ENCODE peak calls at places on chromosome 6, in five cellular contexts. S is mammary epithelial cell, Y is psoas muscle, J is thoracic aorta, F is ovary. C is an unnamed sample.

GRCh38 chr6:21413428-21413827 is 180.1 kb upstream of the SOX4 start:
- DNase-seq in F (no peak), Y (no peak), S (no peak), J (no peak), C (no peak)

GRCh38 chr6:132907915-132908314 is 93.5 kb downstream of the RPS12 start:
- DNase-seq in F (no peak), J (no peak), S (peak), Y (no peak), C (no peak)

GRCh38 chr6:83226517-83226916 is 33.4 kb downstream of the RWDD2A start:
- DNase-seq in J (no peak), F (no peak), S (no peak), Y (no peak), C (no peak)

GRCh38 chr6:139846538-139847321 is 472.3 kb upstream of the CITED2 start:
- DNase-seq in J (no peak), Y (no peak), S (no peak), F (no peak), C (no peak)

GRCh38 chr6:33112148-33112547 is 36.4 kb downstream of the HLA-DPB1 start:
- DNase-seq in J (no peak), F (no peak), S (peak), Y (no peak), C (no peak)

GRCh38 chr6:44253307-44254101 is 3.8 kb downstream of the SLC35B2 start:
- DNase-seq in J (no peak), F (no peak), Y (peak), S (peak), C (no peak)

GRCh38 chr6:1580109-1580508 is 29.6 kb upstream of the FOXC1 start:
- DNase-seq in F (no peak), S (peak), J (no peak), Y (no peak), C (no peak)

GRCh38 chr6:147936703-147937102 is 405.9 kb upstream of the SASH1 start:
- DNase-seq in J (no peak), S (peak), Y (no peak), F (no peak), C (no peak)

GRCh38 chr6:99836471-99836870 is 157.6 kb downstream of the MCHR2 start:
- DNase-seq in F (no peak), J (no peak), Y (no peak), S (peak), C (no peak)

GRCh38 chr6:1027109-1027794 is 284.6 kb upstream of the FOXQ1 start:
- DNase-seq in S (peak), J (no peak), Y (no peak), F (no peak), C (peak)

GRCh38 chr6:99819853-99820252 is 174.2 kb downstream of the MCHR2 start:
- DNase-seq in Y (no peak), S (no peak), J (no peak), F (no peak), C (no peak)

GRCh38 chr6:76817429-76817828 is 645.9 kb downstream of the HTR1B start:
- DNase-seq in J (no peak), F (peak), Y (no peak), S (no peak), C (no peak)

GRCh38 chr6:80316655-80317332 is 210.3 kb downstream of the BCKDHB start:
- DNase-seq in S (no peak), Y (no peak), F (no peak), J (no peak), C (no peak)

GRCh38 chr6:119720160-119720559 is 370.6 kb upstream of the MAN1A1 start:
- DNase-seq in F (no peak), Y (no peak), S (no peak), J (no peak), C (no peak)
- TF ChIP-seq CTCF in F (no peak), Y (no peak), S (peak), J (no peak), C (peak)

DNA sequence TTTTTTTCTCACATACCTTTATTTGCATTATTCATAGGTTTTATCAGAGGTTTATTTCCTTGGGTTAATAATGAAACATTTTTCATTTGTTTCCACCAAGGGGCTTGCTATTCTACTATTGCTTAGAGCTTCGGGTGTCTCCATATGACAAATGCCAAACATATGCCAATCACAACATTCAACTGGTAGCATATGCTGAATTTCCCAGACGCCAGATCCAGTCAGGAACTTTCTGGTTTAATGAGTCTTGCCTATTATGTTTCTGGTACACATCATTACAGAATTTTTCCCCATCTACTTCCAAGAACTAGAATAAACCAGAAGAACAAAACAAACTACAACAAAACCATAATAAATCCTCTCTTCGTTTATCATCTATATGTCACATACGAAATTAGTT is 180.7 kb downstream of the PRKN start:
- DNase-seq in J (no peak), Y (no peak), F (no peak), S (no peak), C (no peak)
- H3K4me3 ChIP-seq in J (no peak), Y (no peak), F (no peak), S (no peak), C (no peak)

GRCh38 chr6:12147557-12148316 is 135.6 kb downstream of the HIVEP1 start:
- DNase-seq in S (no peak), Y (no peak), F (no peak), J (no peak), C (no peak)
- TF ChIP-seq CTCF in S (no peak), Y (no peak), F (no peak), J (peak), C (peak)

GRCh38 chr6:155291291-155291690 is 23.0 kb downstream of the TFB1M start:
- DNase-seq in S (no peak), J (no peak), Y (no peak), F (no peak), C (no peak)
- H3K4me3 ChIP-seq in S (no peak), J (no peak), Y (no peak), F (no peak), C (no peak)

GRCh38 chr6:159168536-159169192 is 536 bp upstream of the FNDC1 start:
- DNase-seq in J (no peak), Y (peak), S (no peak), F (peak), C (no peak)
- TF ChIP-seq CTCF in J (peak), Y (peak), S (no peak), F (peak), C (peak)

GRCh38 chr6:67467341-67467740 is 1167.7 kb upstream of the ADGRB3 start:
- DNase-seq in S (no peak), F (no peak), Y (no peak), J (no peak), C (no peak)
- H3K4me3 ChIP-seq in S (no peak), F (no peak), Y (no peak), J (no peak), C (no peak)

DNA sequence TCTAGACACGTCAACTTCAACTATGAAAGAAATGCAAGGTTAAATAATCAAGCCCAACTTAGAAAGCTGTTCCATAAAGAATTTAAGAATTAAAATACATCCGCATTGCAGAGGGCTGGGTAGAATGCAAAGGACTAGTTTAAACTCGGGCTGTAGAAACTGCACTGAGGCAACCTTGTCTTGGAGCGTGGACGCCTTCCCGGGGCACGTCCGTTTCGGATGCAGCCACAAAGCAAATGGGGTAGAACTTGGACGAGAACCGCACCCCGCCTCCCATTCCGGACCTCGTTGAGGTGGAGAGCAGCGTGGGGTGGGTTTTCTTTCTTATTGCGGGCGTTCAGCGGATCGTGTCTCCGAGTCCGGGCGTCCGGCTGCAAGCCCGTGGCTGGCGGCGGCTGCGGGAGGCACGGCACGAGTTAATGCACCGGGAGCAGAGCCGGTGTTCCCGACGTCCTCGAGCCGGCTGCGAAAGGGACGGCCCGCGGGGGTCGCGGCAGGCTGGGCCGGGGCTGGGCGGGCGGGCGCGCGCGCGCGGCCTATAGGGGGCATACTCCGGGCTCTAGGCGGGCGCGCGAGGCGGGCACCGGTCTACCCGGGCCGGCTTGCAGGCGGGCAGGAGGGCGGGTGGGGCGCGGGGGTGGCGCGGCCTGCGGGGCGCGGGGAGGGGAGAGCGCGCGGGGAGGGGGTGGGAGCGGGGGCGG is 2.0 kb downstream of the JARID2 start:
- DNase-seq in J (no peak), Y (peak), F (peak), S (peak), C (no peak)
- TF ChIP-seq CTCF in J (peak), Y (peak), F (no peak), S (no peak), C (peak)

GRCh38 chr6:157669747-157670216 is 153.3 kb upstream of the SNX9 start:
- DNase-seq in F (peak), J (peak), Y (peak), S (peak), C (no peak)
- H3K4me3 ChIP-seq in F (no peak), J (peak), Y (peak), S (no peak), C (no peak)

DNA sequence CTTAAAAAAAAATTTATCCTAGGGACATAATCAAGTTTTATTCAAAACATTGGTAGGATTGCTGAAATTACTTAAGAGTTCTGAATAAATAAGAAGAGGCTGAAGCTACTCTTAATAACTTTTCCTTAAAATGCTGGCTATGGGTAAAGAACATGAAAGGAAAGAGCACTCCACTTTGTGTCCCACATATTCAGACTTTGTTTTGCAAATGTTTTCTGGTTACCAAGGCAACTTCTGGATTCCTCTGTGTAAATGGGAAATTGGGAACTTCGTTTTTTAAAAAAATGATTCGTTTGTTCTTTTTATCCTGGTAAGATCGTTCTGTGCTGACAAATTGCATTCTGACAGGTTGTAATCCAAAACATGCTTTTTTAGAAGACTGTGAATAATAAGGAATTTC is 115.0 kb downstream of the KIF6 start:
- DNase-seq in F (no peak), Y (no peak), J (no peak), S (no peak), C (peak)
- TF ChIP-seq CTCF in F (no peak), Y (no peak), J (no peak), S (no peak), C (no peak)

GRCh38 chr6:15264412-15264811 is 18.5 kb downstream of the JARID2 start:
- DNase-seq in F (no peak), J (no peak), Y (no peak), S (no peak), C (no peak)
- H3K4me3 ChIP-seq in F (no peak), J (no peak), Y (no peak), S (no peak), C (no peak)